ENCODE peak calls at places on chromosomes 2 and 18, in seven cellular contexts. One of them, this sample, is unnamed.

GRCh38 chr18:34734048-34734447 is 23.9 kb downstream of the DTNA start:
- DNase-seq in pulmonary artery endothelial cell: no peak
- DNase-seq in IMR-90: no peak
- DNase-seq in kidney: no peak
- DNase-seq in NCI-H774: no peak
- DNase-seq in prostate gland: no peak
- DNase-seq in psoas muscle: no peak
- DNase-seq in this sample: no peak

GRCh38 chr2:95315801-95316411 is 18.8 kb downstream of the KCNIP3 start:
- DNase-seq in pulmonary artery endothelial cell: no peak
- DNase-seq in IMR-90: peak
- DNase-seq in kidney: peak
- DNase-seq in NCI-H774: no peak
- DNase-seq in prostate gland: no peak
- DNase-seq in psoas muscle: peak
- DNase-seq in this sample: no peak

GRCh38 chr2:120243211-120243610 is 9.4 kb upstream of the RALB start:
- DNase-seq in pulmonary artery endothelial cell: no peak
- DNase-seq in IMR-90: peak
- DNase-seq in kidney: no peak
- DNase-seq in NCI-H774: no peak
- DNase-seq in prostate gland: no peak
- DNase-seq in psoas muscle: no peak
- DNase-seq in this sample: no peak

GRCh38 chr2:164824865-164825264 is 16.8 kb downstream of the COBLL1 start:
- DNase-seq in pulmonary artery endothelial cell: no peak
- DNase-seq in IMR-90: no peak
- DNase-seq in kidney: no peak
- DNase-seq in NCI-H774: no peak
- DNase-seq in prostate gland: no peak
- DNase-seq in psoas muscle: no peak
- DNase-seq in this sample: no peak

GRCh38 chr18:74604366-74604765 is 6.7 kb downstream of the ZNF407 start:
- DNase-seq in pulmonary artery endothelial cell: no peak
- DNase-seq in IMR-90: no peak
- DNase-seq in kidney: no peak
- DNase-seq in NCI-H774: no peak
- DNase-seq in prostate gland: no peak
- DNase-seq in psoas muscle: no peak
- DNase-seq in this sample: no peak

GRCh38 chr2:41572154-41572553 is 475.7 kb upstream of the PKDCC start:
- DNase-seq in pulmonary artery endothelial cell: no peak
- DNase-seq in IMR-90: no peak
- DNase-seq in kidney: no peak
- DNase-seq in NCI-H774: no peak
- DNase-seq in prostate gland: no peak
- DNase-seq in psoas muscle: no peak
- DNase-seq in this sample: peak

GRCh38 chr2:30652271-30652910 is 154.9 kb downstream of the CAPN13 start:
- DNase-seq in pulmonary artery endothelial cell: no peak
- DNase-seq in IMR-90: peak
- DNase-seq in kidney: no peak
- DNase-seq in NCI-H774: no peak
- DNase-seq in prostate gland: no peak
- DNase-seq in psoas muscle: no peak
- DNase-seq in this sample: no peak

GRCh38 chr2:170582747-170583463 is 132.2 kb upstream of the SP5 start:
- DNase-seq in pulmonary artery endothelial cell: no peak
- DNase-seq in IMR-90: no peak
- DNase-seq in kidney: no peak
- DNase-seq in NCI-H774: no peak
- DNase-seq in prostate gland: no peak
- DNase-seq in psoas muscle: no peak
- DNase-seq in this sample: no peak

This sample was measured in left ventricle myocardium inferior.